ENCODE peak calls at places on chromosomes 12 and 14, in six cellular contexts. X is cardiac muscle cell, Q is HL-60, P is AG04450, C is transverse colon, R is fibroblast of lung. F is an unnamed sample.

GRCh38 chr14:105537580-105538474 is 11.4 kb downstream of the TMEM121 start:
- DNase-seq in X (peak), Q (peak), P (no peak), C (peak), R (no peak), F (no peak)

GRCh38 chr12:27838543-27838942 is 58.5 kb upstream of the MANSC4 start:
- DNase-seq in X (no peak), Q (no peak), P (no peak), C (no peak), R (no peak), F (no peak)

GRCh38 chr12:14961466-14962155 is at the start of gene ARHGDIB:
- DNase-seq in X (peak), Q (peak), P (no peak), C (peak), R (no peak), F (peak)

GRCh38 chr14:91575469-91576208 is 65.5 kb upstream of the PPP4R3A start:
- DNase-seq in X (no peak), Q (no peak), P (no peak), C (peak), R (no peak), F (no peak)

GRCh38 chr14:93804654-93805053 is 16.4 kb upstream of the PRIMA1 start:
- DNase-seq in X (no peak), Q (no peak), P (no peak), C (no peak), R (no peak), F (no peak)

GRCh38 chr12:113062502-113063395 is 6.2 kb downstream of the DTX1 start:
- DNase-seq in X (peak), Q (no peak), P (no peak), C (no peak), R (no peak), F (no peak)

GRCh38 chr14:77086017-77086727 is 11.9 kb upstream of the CIPC start:
- DNase-seq in X (peak), Q (no peak), P (no peak), C (no peak), R (no peak), F (peak)

GRCh38 chr12:67068204-67068731 is 200.9 kb upstream of the CAND1 start:
- DNase-seq in X (no peak), Q (no peak), P (no peak), C (peak), R (no peak), F (no peak)

GRCh38 chr12:68762691-68763090 is 16.7 kb downstream of the SLC35E3 start:
- DNase-seq in X (no peak), Q (no peak), P (no peak), C (no peak), R (no peak), F (no peak)

GRCh38 chr12:124796303-124796957 is 67.2 kb downstream of the SCARB1 start:
- DNase-seq in X (no peak), Q (no peak), P (no peak), C (no peak), R (no peak), F (no peak)

GRCh38 chr14:94120667-94121335 is 8.6 kb downstream of the IFI27L2 start:
- DNase-seq in X (no peak), Q (no peak), P (peak), C (no peak), R (peak), F (no peak)

GRCh38 chr12:88393017-88393767 is 187.1 kb downstream of the KITLG start:
- DNase-seq in X (peak), Q (peak), P (no peak), C (no peak), R (no peak), F (no peak)

GRCh38 chr12:97545804-97546203 is 83.2 kb downstream of the RMST start:
- DNase-seq in X (no peak), Q (no peak), P (no peak), C (no peak), R (no peak), F (no peak)

GRCh38 chr12:101875112-101875961 is 2.0 kb upstream of the DRAM1 start:
- DNase-seq in X (peak), Q (no peak), P (no peak), C (no peak), R (no peak), F (no peak)

GRCh38 chr14:34722723-34723545 is 8.5 kb upstream of the CFL2 start:
- DNase-seq in X (peak), Q (peak), P (no peak), C (peak), R (peak), F (no peak)

GRCh38 chr12:132194056-132194455 is 49.8 kb downstream of the NOC4L start:
- DNase-seq in X (no peak), Q (no peak), P (no peak), C (no peak), R (no peak), F (no peak)

GRCh38 chr14:99564256-99564902 is 39.6 kb downstream of the CCDC85C start:
- DNase-seq in X (peak), Q (no peak), P (peak), C (no peak), R (peak), F (no peak)

GRCh38 chr14:99745307-99745951 is 47.8 kb upstream of the EML1 start:
- DNase-seq in X (no peak), Q (no peak), P (peak), C (no peak), R (peak), F (no peak)

GRCh38 chr14:94801225-94801624 is 31.3 kb upstream of the GSC start:
- DNase-seq in X (no peak), Q (no peak), P (no peak), C (no peak), R (no peak), F (no peak)

GRCh38 chr14:52286659-52287649 is 19.5 kb downstream of the PTGDR start:
- DNase-seq in X (no peak), Q (no peak), P (no peak), C (no peak), R (no peak), F (no peak)

GRCh38 chr14:28676481-28676880 is 90.1 kb upstream of the FOXG1 start:
- DNase-seq in X (no peak), Q (no peak), P (no peak), C (no peak), R (peak), F (peak)

GRCh38 chr14:21201732-21202462 is 46.0 kb upstream of the OR5AU1 start:
- DNase-seq in X (no peak), Q (no peak), P (no peak), C (no peak), R (no peak), F (no peak)

GRCh38 chr12:113796086-113796827 is 169.9 kb downstream of the RBM19 start:
- DNase-seq in X (no peak), Q (no peak), P (no peak), C (no peak), R (no peak), F (no peak)

GRCh38 chr14:101620821-101621785 is 59.8 kb downstream of the DIO3 start:
- DNase-seq in X (no peak), Q (no peak), P (no peak), C (no peak), R (no peak), F (no peak)

GRCh38 chr12:19652391-19652790 is 213.1 kb downstream of the AEBP2 start:
- DNase-seq in X (no peak), Q (no peak), P (no peak), C (no peak), R (no peak), F (no peak)

GRCh38 chr12:120224304-120225199 is 23.6 kb upstream of the RPLP0 start:
- DNase-seq in X (no peak), Q (peak), P (no peak), C (peak), R (no peak), F (no peak)

GRCh38 chr14:23624830-23625404 is 11.2 kb upstream of the DHRS2 start:
- DNase-seq in X (no peak), Q (no peak), P (no peak), C (no peak), R (no peak), F (no peak)

DNA sequence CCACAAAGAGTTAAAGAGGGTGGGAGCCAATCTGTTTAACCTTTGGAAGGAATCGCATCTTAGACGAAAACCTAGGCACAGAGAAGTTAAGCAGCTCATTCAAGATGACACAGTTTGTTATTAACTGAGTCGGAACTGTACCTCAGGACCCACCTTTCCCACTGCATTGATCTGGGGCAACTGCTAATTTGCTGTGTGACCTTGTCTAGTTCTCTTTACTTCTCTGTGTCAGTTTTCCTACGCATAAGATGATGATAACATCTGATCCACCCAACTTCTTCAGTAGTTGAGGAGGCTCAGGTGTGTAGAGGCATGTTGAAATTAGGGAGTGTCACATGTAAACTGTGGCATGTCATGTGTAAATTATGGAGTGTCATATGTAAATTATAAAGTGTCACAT is 186.2 kb downstream of the ZFP36L1 start:
- DNase-seq in X (no peak), Q (no peak), P (no peak), C (no peak), R (no peak), F (no peak)
- H3K27ac ChIP-seq in X (peak), Q (no peak), P (no peak), C (peak), R (no peak), F (no peak)

DNA sequence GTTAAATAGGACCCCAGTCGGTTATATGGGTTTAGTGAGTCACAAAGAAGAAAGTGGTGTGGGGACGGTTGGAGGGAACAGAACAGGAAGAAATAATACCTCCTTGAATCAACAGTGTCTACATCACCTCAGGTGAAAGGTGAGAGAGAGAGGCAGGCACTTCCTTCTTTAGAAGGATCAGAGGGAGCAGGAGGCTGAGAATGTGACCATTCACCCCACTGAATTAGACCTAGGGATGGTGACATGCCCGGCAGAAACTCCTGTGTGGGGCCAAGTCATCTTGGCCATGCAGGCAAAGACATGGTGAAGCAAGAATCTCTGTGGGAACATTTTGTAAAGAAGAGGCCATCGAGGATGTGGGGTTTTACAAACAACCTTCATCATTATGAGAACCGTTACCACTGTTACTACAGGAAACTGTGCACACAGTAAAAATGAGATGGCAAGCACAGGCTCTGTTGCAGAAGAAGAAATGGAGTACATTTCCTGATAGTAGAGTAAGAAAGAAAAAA is 1196.9 kb downstream of the VRK1 start:
- DNase-seq in X (no peak), Q (no peak), P (no peak), C (no peak), R (no peak), F (no peak)
- H3K27ac ChIP-seq in X (no peak), Q (no peak), P (no peak), C (no peak), R (no peak), F (no peak)

DNA sequence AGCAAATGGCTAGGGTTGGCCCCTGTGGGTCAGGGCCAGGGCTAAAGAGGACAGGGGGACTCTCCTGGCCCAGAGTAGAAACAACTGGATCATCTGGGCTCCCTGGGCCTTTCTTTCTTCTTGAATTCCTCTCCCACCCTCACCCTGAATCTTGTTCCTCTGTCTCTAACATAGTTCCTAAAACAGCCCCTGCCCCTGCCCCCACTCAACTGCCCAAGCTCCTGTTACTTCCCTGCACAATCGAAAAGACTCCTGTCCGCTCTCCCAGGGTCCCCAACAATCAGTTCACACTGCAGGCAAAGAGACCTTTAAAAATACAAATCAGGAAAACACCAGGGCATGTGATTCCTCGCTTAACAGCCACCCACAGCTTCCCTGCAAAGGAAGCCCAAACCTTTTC is 18.0 kb upstream of the ANKRD33 start:
- DNase-seq in X (no peak), Q (peak), P (no peak), C (no peak), R (no peak), F (no peak)
- H3K27ac ChIP-seq in X (no peak), Q (no peak), P (no peak), C (no peak), R (no peak), F (no peak)

GRCh38 chr14:102665665-102666064 is 73.2 kb downstream of the RCOR1 start:
- DNase-seq in X (no peak), Q (no peak), P (no peak), C (no peak), R (no peak), F (no peak)

GRCh38 chr14:102661614-102662013 is 69.2 kb downstream of the RCOR1 start:
- DNase-seq in X (no peak), Q (no peak), P (no peak), C (no peak), R (no peak), F (no peak)

GRCh38 chr14:102659797-102660196 is 67.3 kb downstream of the RCOR1 start:
- DNase-seq in X (peak), Q (no peak), P (no peak), C (no peak), R (peak), F (no peak)

GRCh38 chr14:102666635-102667034 is 74.2 kb downstream of the RCOR1 start:
- DNase-seq in X (no peak), Q (no peak), P (no peak), C (no peak), R (no peak), F (no peak)

DNA sequence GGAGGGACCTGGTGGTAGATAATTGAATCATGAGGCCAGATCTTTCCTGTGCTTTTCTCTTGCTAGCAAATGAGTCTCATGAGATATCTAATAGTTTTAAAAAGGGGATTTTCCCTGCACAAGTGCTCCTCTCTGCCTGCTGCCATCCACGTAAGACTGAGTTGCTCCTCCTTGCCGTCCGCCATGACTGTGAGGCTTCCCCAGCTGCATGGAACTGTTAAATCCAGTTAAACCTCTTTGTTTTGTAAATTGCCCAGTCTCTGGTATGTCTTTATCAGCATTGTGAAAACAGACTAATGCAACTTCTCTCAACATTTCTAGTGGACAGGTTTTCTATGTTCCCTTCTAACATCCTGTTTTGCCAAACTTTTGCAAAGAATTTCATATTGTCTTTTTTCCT is 70.6 kb downstream of the RCOR1 start:
- DNase-seq in X (peak), Q (peak), P (no peak), C (no peak), R (no peak), F (no peak)
- H3K27ac ChIP-seq in X (no peak), Q (peak), P (no peak), C (no peak), R (no peak), F (no peak)

GRCh38 chr14:68392393-68393085 is 400.3 kb downstream of the ZFP36L1 start:
- DNase-seq in X (peak), Q (peak), P (no peak), C (peak), R (peak), F (no peak)

GRCh38 chr14:68394113-68394718 is 398.7 kb downstream of the ZFP36L1 start:
- DNase-seq in X (no peak), Q (no peak), P (no peak), C (no peak), R (peak), F (no peak)

GRCh38 chr14:68394719-68395117 is 398.1 kb downstream of the ZFP36L1 start:
- DNase-seq in X (no peak), Q (no peak), P (no peak), C (no peak), R (no peak), F (no peak)

GRCh38 chr14:68391292-68392014 is 401.4 kb downstream of the ZFP36L1 start:
- DNase-seq in X (peak), Q (no peak), P (no peak), C (no peak), R (peak), F (no peak)

DNA sequence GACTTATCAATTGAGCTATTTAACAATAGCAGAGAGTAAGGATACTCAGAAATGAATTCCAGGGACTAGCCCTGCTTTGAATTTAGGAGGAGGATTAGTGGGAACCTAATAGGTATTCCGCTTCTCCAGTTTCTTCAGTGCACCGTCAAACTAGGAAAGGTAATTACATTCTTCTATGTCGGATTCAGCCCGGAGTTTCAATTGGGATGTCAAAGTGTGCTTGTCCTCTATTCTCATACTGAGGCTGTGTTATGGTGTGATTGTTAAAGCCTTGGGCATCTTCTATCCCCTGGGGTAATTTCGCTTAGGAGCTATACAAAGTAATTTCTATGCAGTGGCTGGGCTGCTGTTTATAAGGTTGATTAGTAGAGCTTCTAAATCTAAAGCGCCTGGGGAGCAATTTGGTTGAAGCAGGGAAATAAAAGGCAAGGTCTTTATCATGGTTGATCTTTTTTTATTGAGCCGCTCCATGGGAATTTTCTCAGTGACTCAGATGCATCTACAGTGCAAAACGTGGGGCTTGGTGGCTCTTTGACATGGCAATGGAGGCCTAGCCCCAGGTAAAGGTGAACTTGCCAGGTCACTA is 399.6 kb downstream of the ZFP36L1 start:
- DNase-seq in X (no peak), Q (no peak), P (no peak), C (no peak), R (no peak), F (no peak)
- H3K27ac ChIP-seq in X (peak), Q (no peak), P (no peak), C (peak), R (no peak), F (no peak)